ENCODE peak calls at places on chromosomes 3 and 15, in nine cellular contexts. One of them, this sample, is unnamed.

GRCh38 chr3:126922466-126922865 is 60.4 kb upstream of the PLXNA1 start:
- DNase-seq in kidney glomerular epithelial cell: no peak
- DNase-seq in PC-3: no peak
- DNase-seq in nephron progenitor cell: no peak
- DNase-seq in NAMALWA: no peak
- DNase-seq in HFF-Myc: no peak
- DNase-seq in small intestine: no peak
- DNase-seq in endothelial cell of umbilical vein: no peak
- DNase-seq in CD8-positive, alpha-beta T cell: no peak
- DNase-seq in this sample: no peak

GRCh38 chr3:20225769-20226168 is 39.8 kb upstream of the SGO1 start:
- DNase-seq in kidney glomerular epithelial cell: peak
- DNase-seq in PC-3: peak
- DNase-seq in nephron progenitor cell: no peak
- DNase-seq in NAMALWA: peak
- DNase-seq in HFF-Myc: peak
- DNase-seq in small intestine: peak
- DNase-seq in endothelial cell of umbilical vein: peak
- DNase-seq in CD8-positive, alpha-beta T cell: no peak
- DNase-seq in this sample: peak

GRCh38 chr3:82044918-82045715 is 283.7 kb upstream of the GBE1 start:
- DNase-seq in kidney glomerular epithelial cell: peak
- DNase-seq in PC-3: peak
- DNase-seq in nephron progenitor cell: peak
- DNase-seq in NAMALWA: no peak
- DNase-seq in HFF-Myc: no peak
- DNase-seq in small intestine: no peak
- DNase-seq in endothelial cell of umbilical vein: no peak
- DNase-seq in CD8-positive, alpha-beta T cell: no peak
- DNase-seq in this sample: no peak

GRCh38 chr3:16252243-16252978 is 12.3 kb downstream of the DPH3 start:
- DNase-seq in kidney glomerular epithelial cell: no peak
- DNase-seq in PC-3: no peak
- DNase-seq in nephron progenitor cell: no peak
- DNase-seq in NAMALWA: peak
- DNase-seq in HFF-Myc: no peak
- DNase-seq in small intestine: peak
- DNase-seq in endothelial cell of umbilical vein: no peak
- DNase-seq in CD8-positive, alpha-beta T cell: no peak
- DNase-seq in this sample: peak

GRCh38 chr3:4476507-4476906 is 9.4 kb upstream of the SUMF1 start:
- DNase-seq in kidney glomerular epithelial cell: no peak
- DNase-seq in PC-3: no peak
- DNase-seq in nephron progenitor cell: no peak
- DNase-seq in NAMALWA: no peak
- DNase-seq in HFF-Myc: no peak
- DNase-seq in small intestine: no peak
- DNase-seq in endothelial cell of umbilical vein: peak
- DNase-seq in CD8-positive, alpha-beta T cell: no peak
- DNase-seq in this sample: no peak

GRCh38 chr3:182711853-182712252 is 81.5 kb upstream of the ATP11B start:
- DNase-seq in kidney glomerular epithelial cell: no peak
- DNase-seq in PC-3: no peak
- DNase-seq in nephron progenitor cell: no peak
- DNase-seq in NAMALWA: no peak
- DNase-seq in HFF-Myc: no peak
- DNase-seq in small intestine: no peak
- DNase-seq in endothelial cell of umbilical vein: no peak
- DNase-seq in CD8-positive, alpha-beta T cell: no peak
- DNase-seq in this sample: no peak

GRCh38 chr3:52525666-52526065 is 8.0 kb downstream of the NT5DC2 start:
- DNase-seq in kidney glomerular epithelial cell: no peak
- DNase-seq in PC-3: no peak
- DNase-seq in nephron progenitor cell: no peak
- DNase-seq in NAMALWA: no peak
- DNase-seq in HFF-Myc: no peak
- DNase-seq in small intestine: no peak
- DNase-seq in endothelial cell of umbilical vein: no peak
- DNase-seq in CD8-positive, alpha-beta T cell: no peak
- DNase-seq in this sample: no peak

GRCh38 chr3:154018100-154018696 is 103.0 kb upstream of the ARHGEF26 start:
- DNase-seq in kidney glomerular epithelial cell: no peak
- DNase-seq in PC-3: peak
- DNase-seq in nephron progenitor cell: peak
- DNase-seq in NAMALWA: peak
- DNase-seq in HFF-Myc: peak
- DNase-seq in small intestine: peak
- DNase-seq in endothelial cell of umbilical vein: peak
- DNase-seq in CD8-positive, alpha-beta T cell: peak
- DNase-seq in this sample: peak

GRCh38 chr3:42702066-42702951 is at the start of gene HHATL:
- DNase-seq in kidney glomerular epithelial cell: no peak
- DNase-seq in PC-3: no peak
- DNase-seq in nephron progenitor cell: no peak
- DNase-seq in NAMALWA: no peak
- DNase-seq in HFF-Myc: no peak
- DNase-seq in small intestine: no peak
- DNase-seq in endothelial cell of umbilical vein: no peak
- DNase-seq in CD8-positive, alpha-beta T cell: no peak
- DNase-seq in this sample: no peak

GRCh38 chr15:85296615-85297402 is 83.6 kb upstream of the AKAP13 start:
- DNase-seq in kidney glomerular epithelial cell: peak
- DNase-seq in PC-3: peak
- DNase-seq in nephron progenitor cell: peak
- DNase-seq in NAMALWA: peak
- DNase-seq in HFF-Myc: peak
- DNase-seq in small intestine: peak
- DNase-seq in endothelial cell of umbilical vein: peak
- DNase-seq in CD8-positive, alpha-beta T cell: peak
- DNase-seq in this sample: peak

GRCh38 chr3:39097716-39098472 is 9.5 kb downstream of the GORASP1 start:
- DNase-seq in kidney glomerular epithelial cell: no peak
- DNase-seq in PC-3: no peak
- DNase-seq in nephron progenitor cell: no peak
- DNase-seq in NAMALWA: no peak
- DNase-seq in HFF-Myc: no peak
- DNase-seq in small intestine: no peak
- DNase-seq in endothelial cell of umbilical vein: no peak
- DNase-seq in CD8-positive, alpha-beta T cell: no peak
- DNase-seq in this sample: no peak

GRCh38 chr3:101779808-101780366 is 876 bp downstream of the NXPE3 start:
- DNase-seq in kidney glomerular epithelial cell: no peak
- DNase-seq in PC-3: no peak
- DNase-seq in nephron progenitor cell: no peak
- DNase-seq in NAMALWA: no peak
- DNase-seq in HFF-Myc: no peak
- DNase-seq in small intestine: no peak
- DNase-seq in endothelial cell of umbilical vein: no peak
- DNase-seq in CD8-positive, alpha-beta T cell: no peak
- DNase-seq in this sample: no peak

GRCh38 chr3:193872265-193872753 is 263.6 kb upstream of the HES1 start:
- DNase-seq in kidney glomerular epithelial cell: peak
- DNase-seq in PC-3: peak
- DNase-seq in nephron progenitor cell: no peak
- DNase-seq in NAMALWA: no peak
- DNase-seq in HFF-Myc: peak
- DNase-seq in small intestine: peak
- DNase-seq in endothelial cell of umbilical vein: peak
- DNase-seq in CD8-positive, alpha-beta T cell: no peak
- DNase-seq in this sample: peak

GRCh38 chr15:80342148-80342547 is 62.0 kb upstream of the ARNT2 start:
- DNase-seq in kidney glomerular epithelial cell: no peak
- DNase-seq in PC-3: no peak
- DNase-seq in nephron progenitor cell: no peak
- DNase-seq in NAMALWA: no peak
- DNase-seq in HFF-Myc: no peak
- DNase-seq in small intestine: no peak
- DNase-seq in endothelial cell of umbilical vein: no peak
- DNase-seq in CD8-positive, alpha-beta T cell: no peak
- DNase-seq in this sample: no peak

GRCh38 chr3:12522721-12523120 is 22.6 kb downstream of the MKRN2OS start:
- DNase-seq in kidney glomerular epithelial cell: no peak
- DNase-seq in PC-3: no peak
- DNase-seq in nephron progenitor cell: no peak
- DNase-seq in NAMALWA: no peak
- DNase-seq in HFF-Myc: no peak
- DNase-seq in small intestine: no peak
- DNase-seq in endothelial cell of umbilical vein: no peak
- DNase-seq in CD8-positive, alpha-beta T cell: no peak
- DNase-seq in this sample: no peak

GRCh38 chr15:80974914-80975313 is 14.7 kb downstream of the MESD start:
- DNase-seq in kidney glomerular epithelial cell: no peak
- DNase-seq in PC-3: no peak
- DNase-seq in nephron progenitor cell: no peak
- DNase-seq in NAMALWA: no peak
- DNase-seq in HFF-Myc: no peak
- DNase-seq in small intestine: no peak
- DNase-seq in endothelial cell of umbilical vein: no peak
- DNase-seq in CD8-positive, alpha-beta T cell: no peak
- DNase-seq in this sample: no peak

GRCh38 chr3:171039674-171040073 is 13.2 kb upstream of the SLC2A2 start:
- DNase-seq in kidney glomerular epithelial cell: no peak
- DNase-seq in PC-3: no peak
- DNase-seq in nephron progenitor cell: no peak
- DNase-seq in NAMALWA: no peak
- DNase-seq in HFF-Myc: no peak
- DNase-seq in small intestine: no peak
- DNase-seq in endothelial cell of umbilical vein: no peak
- DNase-seq in CD8-positive, alpha-beta T cell: no peak
- DNase-seq in this sample: no peak

GRCh38 chr15:60438626-60439025 is 40.3 kb downstream of the ICE2 start:
- DNase-seq in kidney glomerular epithelial cell: no peak
- DNase-seq in PC-3: no peak
- DNase-seq in nephron progenitor cell: no peak
- DNase-seq in NAMALWA: no peak
- DNase-seq in HFF-Myc: no peak
- DNase-seq in small intestine: no peak
- DNase-seq in endothelial cell of umbilical vein: no peak
- DNase-seq in CD8-positive, alpha-beta T cell: no peak
- DNase-seq in this sample: no peak

GRCh38 chr3:33092496-33093254 is 4.3 kb downstream of the GLB1 start:
- DNase-seq in kidney glomerular epithelial cell: no peak
- DNase-seq in PC-3: no peak
- DNase-seq in nephron progenitor cell: no peak
- DNase-seq in NAMALWA: no peak
- DNase-seq in HFF-Myc: no peak
- DNase-seq in small intestine: no peak
- DNase-seq in endothelial cell of umbilical vein: no peak
- DNase-seq in CD8-positive, alpha-beta T cell: no peak
- DNase-seq in this sample: no peak

GRCh38 chr3:851098-851790 is 241.6 kb upstream of the CNTN6 start:
- DNase-seq in kidney glomerular epithelial cell: peak
- DNase-seq in PC-3: peak
- DNase-seq in nephron progenitor cell: no peak
- DNase-seq in NAMALWA: peak
- DNase-seq in HFF-Myc: no peak
- DNase-seq in small intestine: no peak
- DNase-seq in endothelial cell of umbilical vein: no peak
- DNase-seq in CD8-positive, alpha-beta T cell: no peak
- DNase-seq in this sample: peak

GRCh38 chr15:51647128-51647562 is 24.6 kb upstream of the DMXL2 start:
- DNase-seq in kidney glomerular epithelial cell: peak
- DNase-seq in PC-3: peak
- DNase-seq in nephron progenitor cell: no peak
- DNase-seq in NAMALWA: peak
- DNase-seq in HFF-Myc: peak
- DNase-seq in small intestine: peak
- DNase-seq in endothelial cell of umbilical vein: peak
- DNase-seq in CD8-positive, alpha-beta T cell: no peak
- DNase-seq in this sample: no peak

GRCh38 chr15:89199734-89200133 is 21.6 kb downstream of the RLBP1 start:
- DNase-seq in kidney glomerular epithelial cell: no peak
- DNase-seq in PC-3: no peak
- DNase-seq in nephron progenitor cell: peak
- DNase-seq in NAMALWA: no peak
- DNase-seq in HFF-Myc: no peak
- DNase-seq in small intestine: no peak
- DNase-seq in endothelial cell of umbilical vein: peak
- DNase-seq in CD8-positive, alpha-beta T cell: no peak
- DNase-seq in this sample: no peak

GRCh38 chr3:107600784-107601183 is 78.0 kb downstream of the BBX start:
- DNase-seq in kidney glomerular epithelial cell: no peak
- DNase-seq in PC-3: no peak
- DNase-seq in nephron progenitor cell: no peak
- DNase-seq in NAMALWA: no peak
- DNase-seq in HFF-Myc: no peak
- DNase-seq in small intestine: no peak
- DNase-seq in endothelial cell of umbilical vein: no peak
- DNase-seq in CD8-positive, alpha-beta T cell: no peak
- DNase-seq in this sample: no peak

GRCh38 chr3:42994595-42994994 is 15.5 kb downstream of the GASK1A start:
- DNase-seq in kidney glomerular epithelial cell: no peak
- DNase-seq in PC-3: no peak
- DNase-seq in nephron progenitor cell: no peak
- DNase-seq in NAMALWA: no peak
- DNase-seq in HFF-Myc: no peak
- DNase-seq in small intestine: no peak
- DNase-seq in endothelial cell of umbilical vein: no peak
- DNase-seq in CD8-positive, alpha-beta T cell: no peak
- DNase-seq in this sample: no peak

GRCh38 chr15:43977072-43977884 is 150.5 kb downstream of the WDR76 start:
- DNase-seq in kidney glomerular epithelial cell: no peak
- DNase-seq in PC-3: peak
- DNase-seq in nephron progenitor cell: no peak
- DNase-seq in NAMALWA: no peak
- DNase-seq in HFF-Myc: no peak
- DNase-seq in small intestine: peak
- DNase-seq in endothelial cell of umbilical vein: peak
- DNase-seq in CD8-positive, alpha-beta T cell: no peak
- DNase-seq in this sample: peak

GRCh38 chr3:192514754-192515660 is 212.3 kb downstream of the FGF12 start:
- DNase-seq in kidney glomerular epithelial cell: no peak
- DNase-seq in PC-3: no peak
- DNase-seq in nephron progenitor cell: peak
- DNase-seq in NAMALWA: no peak
- DNase-seq in HFF-Myc: no peak
- DNase-seq in small intestine: peak
- DNase-seq in endothelial cell of umbilical vein: no peak
- DNase-seq in CD8-positive, alpha-beta T cell: no peak
- DNase-seq in this sample: peak

GRCh38 chr15:75872400-75872990 is 29.2 kb downstream of the UBE2Q2 start:
- DNase-seq in kidney glomerular epithelial cell: no peak
- DNase-seq in PC-3: no peak
- DNase-seq in nephron progenitor cell: no peak
- DNase-seq in NAMALWA: no peak
- DNase-seq in HFF-Myc: no peak
- DNase-seq in small intestine: no peak
- DNase-seq in endothelial cell of umbilical vein: no peak
- DNase-seq in CD8-positive, alpha-beta T cell: no peak
- DNase-seq in this sample: no peak

GRCh38 chr3:136893848-136894443 is 31.9 kb downstream of the NCK1 start:
- DNase-seq in kidney glomerular epithelial cell: peak
- DNase-seq in PC-3: peak
- DNase-seq in nephron progenitor cell: no peak
- DNase-seq in NAMALWA: no peak
- DNase-seq in HFF-Myc: peak
- DNase-seq in small intestine: no peak
- DNase-seq in endothelial cell of umbilical vein: peak
- DNase-seq in CD8-positive, alpha-beta T cell: no peak
- DNase-seq in this sample: peak

GRCh38 chr15:58627706-58628105 is 121.8 kb downstream of the ADAM10 start:
- DNase-seq in kidney glomerular epithelial cell: no peak
- DNase-seq in PC-3: no peak
- DNase-seq in nephron progenitor cell: no peak
- DNase-seq in NAMALWA: no peak
- DNase-seq in HFF-Myc: no peak
- DNase-seq in small intestine: peak
- DNase-seq in endothelial cell of umbilical vein: peak
- DNase-seq in CD8-positive, alpha-beta T cell: no peak
- DNase-seq in this sample: no peak

GRCh38 chr15:57235865-57236264 is 140.4 kb upstream of the CGNL1 start:
- DNase-seq in kidney glomerular epithelial cell: peak
- DNase-seq in PC-3: no peak
- DNase-seq in nephron progenitor cell: peak
- DNase-seq in NAMALWA: no peak
- DNase-seq in HFF-Myc: peak
- DNase-seq in small intestine: no peak
- DNase-seq in endothelial cell of umbilical vein: peak
- DNase-seq in CD8-positive, alpha-beta T cell: no peak
- DNase-seq in this sample: peak

GRCh38 chr3:175404667-175405066 is 545.5 kb downstream of the NAALADL2 start:
- DNase-seq in kidney glomerular epithelial cell: no peak
- DNase-seq in PC-3: no peak
- DNase-seq in nephron progenitor cell: no peak
- DNase-seq in NAMALWA: no peak
- DNase-seq in HFF-Myc: no peak
- DNase-seq in small intestine: no peak
- DNase-seq in endothelial cell of umbilical vein: no peak
- DNase-seq in CD8-positive, alpha-beta T cell: no peak
- DNase-seq in this sample: no peak